ENCODE peak calls at places on chromosomes 11 and 22, in four cellular contexts. L is MM.1S; U is effector memory CD4-positive, alpha-beta T cell; G is lower lobe of right lung. Q is an unnamed sample. For H3K4me1, the result is how much of the 10 kb centered on the place peaks cover.

GRCh38 chr22:44449061-44449682 is 48.9 kb downstream of the RTL6 start:
- DNase-seq in L (no peak), G (no peak), U (no peak), Q (no peak)

GRCh38 chr22:38088723-38089473 is 4.9 kb upstream of the SLC16A8 start:
- DNase-seq in G (no peak), L (no peak), U (no peak), Q (no peak)

GRCh38 chr11:24739637-24740036 is 242.8 kb downstream of the LUZP2 start:
- DNase-seq in U (no peak), L (no peak), G (no peak), Q (no peak)

GRCh38 chr11:92969293-92969633 is 188 bp upstream of the MTNR1B start:
- DNase-seq in U (no peak), G (no peak), L (no peak), Q (no peak)

GRCh38 chr22:35617137-35617755 is at the start of gene MB:
- DNase-seq in U (no peak), L (no peak), G (no peak), Q (no peak)

GRCh38 chr11:70611890-70612289 is 213.6 kb downstream of the CTTN start:
- DNase-seq in L (no peak), U (no peak), G (peak), Q (no peak)

GRCh38 chr11:59208956-59209355 is 3.8 kb downstream of the MPEG1 start:
- DNase-seq in G (no peak), L (no peak), U (no peak), Q (no peak)

GRCh38 chr11:43269229-43269928 is 42.4 kb upstream of the API5 start:
- DNase-seq in L (no peak), U (no peak), G (no peak), Q (no peak)

GRCh38 chr11:57704932-57705331 is 7.1 kb downstream of the MED19 start:
- DNase-seq in G (no peak), L (no peak), U (no peak), Q (no peak)

GRCh38 chr22:45537734-45538181 is 35.1 kb downstream of the FBLN1 start:
- DNase-seq in U (no peak), G (no peak), L (no peak), Q (no peak)

GRCh38 chr11:10568486-10568941 is at the start of gene LYVE1:
- DNase-seq in U (no peak), L (no peak), G (no peak), Q (no peak)

GRCh38 chr22:32203181-32204105 is 1.4 kb downstream of the RFPL2 start:
- DNase-seq in G (no peak), U (no peak), L (no peak), Q (no peak)

GRCh38 chr11:18844753-18845367 is 53.3 kb upstream of the PTPN5 start:
- DNase-seq in G (no peak), U (no peak), L (peak), Q (no peak)

GRCh38 chr22:42926034-42926433 is 69.0 kb upstream of the ARFGAP3 start:
- DNase-seq in G (no peak), U (no peak), L (no peak), Q (no peak)

GRCh38 chr11:96464695-96465307 is 75.0 kb downstream of the JRKL start:
- DNase-seq in G (no peak), L (peak), U (no peak), Q (no peak)

DNA sequence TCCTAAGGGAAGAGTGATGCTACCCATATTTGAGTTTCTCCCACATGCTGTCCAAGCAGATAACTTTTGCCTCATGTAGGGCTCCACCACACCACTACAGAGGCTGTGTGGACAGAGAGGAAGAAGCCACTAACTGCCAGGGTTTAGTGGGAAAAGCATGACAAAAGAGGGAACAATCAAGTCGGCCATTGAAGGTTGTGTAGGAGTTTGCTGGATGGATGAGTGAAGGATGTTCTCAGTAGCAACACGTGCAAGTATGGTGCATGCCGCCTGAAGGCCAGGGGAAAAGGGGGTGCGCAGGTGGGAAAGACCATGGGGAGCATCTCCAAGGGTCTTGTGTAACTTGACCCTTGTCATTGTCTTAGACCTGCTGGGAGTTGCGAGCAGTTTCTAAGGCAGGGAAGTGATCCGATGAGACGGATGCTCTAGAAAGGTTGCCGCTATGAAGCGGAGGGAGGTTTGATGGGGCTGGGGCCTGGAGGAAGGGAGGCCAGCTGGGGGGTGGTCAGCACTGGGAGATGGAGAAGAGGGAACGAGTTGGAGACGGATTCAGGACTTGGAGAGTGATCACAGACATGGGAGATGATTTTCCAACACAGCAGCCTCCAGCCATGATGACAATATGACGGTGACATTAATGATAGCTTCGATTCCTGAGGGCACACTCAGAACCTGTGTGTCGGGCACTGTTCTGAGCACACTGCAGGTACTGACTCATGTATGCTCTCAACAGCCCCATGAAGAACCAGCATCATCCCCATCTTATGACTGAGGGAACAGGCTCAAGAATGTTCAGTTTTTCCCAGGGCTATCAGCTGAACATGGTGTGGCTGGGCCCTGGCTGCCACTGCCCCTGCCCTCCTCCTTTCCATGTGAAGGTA is 53.7 kb downstream of the CD6 start:
- DNase-seq in L (no peak), G (no peak), U (no peak), Q (no peak)
- H3K27ac ChIP-seq in L (no peak), G (no peak), U (peak), Q (no peak)

DNA sequence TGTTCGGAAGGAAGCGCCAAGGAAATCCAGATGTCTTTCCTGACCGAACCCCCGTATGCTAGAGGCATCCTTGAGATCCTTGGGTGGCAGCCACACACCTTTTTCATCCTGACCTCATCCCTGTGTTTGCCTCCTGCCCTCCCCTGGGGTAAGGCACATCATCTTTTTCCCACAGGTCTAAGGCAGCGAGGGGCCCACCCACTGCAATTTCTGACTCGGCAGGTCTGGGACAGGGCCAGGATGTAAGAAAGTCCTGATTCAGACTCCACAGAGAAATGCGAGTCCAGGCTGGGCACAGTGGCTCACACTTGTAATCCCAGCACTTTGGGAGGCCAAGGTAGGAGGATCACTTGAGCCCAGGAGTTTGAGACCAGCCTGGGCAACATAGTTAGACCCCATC is 10.5 kb downstream of the ZMAT5 start:
- DNase-seq in G (no peak), U (no peak), L (no peak), Q (no peak)
- H3K4me1 ChIP-seq in G (under half), U (under half), L (under half), Q (under half)

GRCh38 chr11:67345949-67346819 is 7.2 kb downstream of the POLD4 start:
- DNase-seq in U (no peak), L (peak), G (no peak), Q (no peak)

GRCh38 chr11:67344264-67344663 is 9.1 kb downstream of the POLD4 start:
- DNase-seq in U (no peak), G (no peak), L (no peak), Q (no peak)

GRCh38 chr11:67347964-67348749 is 5.2 kb downstream of the POLD4 start:
- DNase-seq in G (no peak), U (no peak), L (no peak), Q (no peak)

GRCh38 chr11:67349036-67349435 is 4.3 kb downstream of the POLD4 start:
- DNase-seq in L (no peak), U (no peak), G (no peak), Q (no peak)

DNA sequence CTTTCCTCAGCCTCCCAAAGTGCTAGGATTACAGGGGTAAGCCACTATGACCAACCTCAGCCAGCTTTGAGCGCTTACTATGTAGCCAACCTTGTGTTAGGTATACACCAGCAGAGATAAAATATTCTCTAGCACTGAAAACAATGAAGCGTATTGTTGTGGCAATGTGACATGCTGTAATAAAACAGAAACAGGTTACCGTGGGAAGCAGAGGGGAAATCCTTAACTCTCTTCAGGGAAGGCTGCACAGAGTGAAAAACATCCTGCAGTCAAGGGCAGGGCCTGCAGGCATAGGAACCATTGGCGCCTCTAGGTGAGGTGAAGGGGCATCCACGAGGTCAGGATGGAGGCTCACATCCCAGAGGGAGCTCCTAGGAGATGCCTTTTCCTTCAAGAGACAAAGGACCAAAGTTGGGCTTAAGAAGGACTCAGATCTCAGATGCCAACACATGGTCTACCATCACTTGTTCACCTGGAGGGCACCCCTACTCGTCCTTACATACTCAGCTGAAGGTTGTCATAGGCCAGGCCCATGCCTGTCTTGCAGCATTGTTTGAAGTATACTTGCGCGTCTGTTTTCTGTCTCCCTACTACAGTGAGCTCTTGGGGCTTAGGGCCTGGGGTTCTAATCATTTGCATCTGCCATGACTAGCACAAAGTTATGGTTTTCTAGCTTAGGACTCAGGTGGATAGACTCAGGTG is 7.9 kb downstream of the POLD4 start:
- DNase-seq in G (no peak), U (no peak), L (no peak), Q (no peak)
- H3K27ac ChIP-seq in G (peak), U (peak), L (no peak), Q (peak)

GRCh38 chr11:2794419-2794795 is 91.2 kb downstream of the CDKN1C start:
- DNase-seq in L (no peak), U (no peak), G (peak), Q (no peak)
- H3K4me1 ChIP-seq in L (under half), U (under half), G (under half), Q (under half)

GRCh38 chr22:49955581-49956417 is 4.8 kb upstream of the PIM3 start:
- DNase-seq in U (no peak), G (no peak), L (peak), Q (no peak)

GRCh38 chr22:49957826-49958461 is 2.6 kb upstream of the PIM3 start:
- DNase-seq in G (peak), U (no peak), L (peak), Q (no peak)

GRCh38 chr22:49956418-49956770 is 4.2 kb upstream of the PIM3 start:
- DNase-seq in G (peak), L (peak), U (no peak), Q (no peak)

GRCh38 chr22:49958462-49958921 is 2.1 kb upstream of the PIM3 start:
- DNase-seq in L (no peak), U (no peak), G (no peak), Q (no peak)

GRCh38 chr22:49956914-49957825 is 3.4 kb upstream of the PIM3 start:
- DNase-seq in U (no peak), G (no peak), L (peak), Q (no peak)
- H3K27ac ChIP-seq in U (no peak), G (peak), L (no peak), Q (no peak)